ENCODE peak calls at places on chromosome 1, in five cellular contexts. X is heart right ventricle, J is H1, A is astrocyte, Z is AG10803. D is an unnamed sample.

GRCh38 chr1:186753241-186753640 is 73.0 kb upstream of the PTGS2 start:
- DNase-seq in X (no peak), Z (no peak), J (no peak), A (no peak), D (no peak)

GRCh38 chr1:203692565-203693470 is 66.2 kb downstream of the ATP2B4 start:
- DNase-seq in Z (peak), X (peak), J (no peak), A (peak), D (peak)

GRCh38 chr1:194647118-194647517 is 1460.7 kb upstream of the B3GALT2 start:
- DNase-seq in Z (no peak), A (no peak), J (no peak), X (no peak), D (no peak)

GRCh38 chr1:232628335-232629214 is 1.4 kb downstream of the SIPA1L2 start:
- DNase-seq in Z (peak), J (no peak), A (peak), X (no peak), D (peak)

GRCh38 chr1:208520700-208521099 is 276.5 kb upstream of the PLXNA2 start:
- DNase-seq in Z (peak), J (no peak), X (no peak), A (no peak), D (no peak)

GRCh38 chr1:219460561-219461511 is 152.1 kb downstream of the ZC3H11B start:
- DNase-seq in A (peak), J (no peak), X (no peak), Z (peak), D (no peak)

GRCh38 chr1:8015036-8015808 is 10.9 kb downstream of the ERRFI1 start:
- DNase-seq in X (peak), J (no peak), A (peak), Z (peak), D (peak)

GRCh38 chr1:6502000-6502891 is 10.8 kb upstream of the PLEKHG5 start:
- DNase-seq in X (peak), A (no peak), Z (no peak), J (no peak), D (peak)

GRCh38 chr1:119141020-119141424 is 569 bp upstream of the WARS2 start:
- DNase-seq in Z (peak), A (no peak), X (peak), J (no peak), D (peak)

GRCh38 chr1:186060226-186060625 is 314.8 kb downstream of the TPR start:
- DNase-seq in X (no peak), Z (no peak), A (no peak), J (no peak), D (no peak)

GRCh38 chr1:178238722-178239510 is 145.0 kb downstream of the RASAL2 start:
- DNase-seq in J (no peak), X (no peak), Z (peak), A (peak), D (peak)

GRCh38 chr1:224114787-224115175 is 870 bp downstream of the FBXO28 start:
- DNase-seq in J (no peak), A (no peak), Z (peak), X (no peak), D (peak)

GRCh38 chr1:246517391-246517790 is 10.3 kb upstream of the SMYD3 start:
- DNase-seq in X (no peak), A (no peak), Z (no peak), J (no peak), D (no peak)

GRCh38 chr1:33094971-33095604 is 14.1 kb downstream of the AZIN2 start:
- DNase-seq in J (peak), X (peak), A (peak), Z (peak), D (peak)

GRCh38 chr1:33086384-33086850 is 5.5 kb downstream of the AZIN2 start:
- DNase-seq in X (peak), A (peak), Z (peak), J (peak), D (peak)

GRCh38 chr1:18408656-18409370 is 71.9 kb upstream of the KLHDC7A start:
- DNase-seq in A (no peak), Z (no peak), J (no peak), X (no peak), D (no peak)

GRCh38 chr1:41935226-41935625 is 16.5 kb upstream of the HIVEP3 start:
- DNase-seq in Z (peak), J (no peak), A (peak), X (no peak), D (peak)

GRCh38 chr1:3076388-3076740 is 7.4 kb downstream of the PRDM16 start:
- DNase-seq in A (no peak), J (no peak), Z (no peak), X (no peak), D (no peak)

GRCh38 chr1:6743189-6744101 is 41.8 kb upstream of the CAMTA1 start:
- DNase-seq in X (peak), A (peak), Z (peak), J (no peak), D (peak)

GRCh38 chr1:155083865-155084721 is 5.5 kb downstream of the EFNA3 start:
- DNase-seq in Z (peak), X (peak), J (no peak), A (no peak), D (peak)

GRCh38 chr1:52558941-52559340 is 6.0 kb upstream of the TUT4 start:
- DNase-seq in A (no peak), X (no peak), Z (no peak), J (no peak), D (no peak)

GRCh38 chr1:109819365-109819764 is 55.6 kb upstream of the EPS8L3 start:
- DNase-seq in J (no peak), Z (no peak), A (no peak), X (no peak), D (no peak)

GRCh38 chr1:217136895-217137205 is 413.6 kb upstream of the ESRRG start:
- DNase-seq in Z (no peak), J (no peak), X (no peak), A (no peak), D (no peak)

GRCh38 chr1:36517415-36517814 is 34.7 kb upstream of the CSF3R start:
- DNase-seq in J (no peak), X (no peak), A (no peak), Z (no peak), D (no peak)

GRCh38 chr1:244237445-244237844 is 186.4 kb downstream of the ZBTB18 start:
- DNase-seq in X (no peak), A (peak), J (no peak), Z (no peak), D (peak)

GRCh38 chr1:86705633-86705985 is 1.2 kb downstream of the SH3GLB1 start:
- DNase-seq in X (no peak), J (no peak), A (no peak), Z (peak), D (peak)

GRCh38 chr1:2229032-2229920 is 1.2 kb downstream of the SKI start:
- DNase-seq in Z (peak), J (no peak), A (peak), X (no peak), D (peak)

GRCh38 chr1:221884821-221885220 is 142.9 kb upstream of the DUSP10 start:
- DNase-seq in X (no peak), J (no peak), Z (peak), A (no peak), D (no peak)

GRCh38 chr1:119680723-119681122 is 31.0 kb upstream of the PHGDH start:
- DNase-seq in Z (no peak), J (no peak), A (no peak), X (no peak), D (no peak)

GRCh38 chr1:204997616-204998015 is 45.4 kb upstream of the CNTN2 start:
- DNase-seq in Z (peak), A (no peak), J (no peak), X (no peak), D (peak)

GRCh38 chr1:226181996-226182714 is 4.4 kb downstream of the ACBD3 start:
- DNase-seq in A (peak), J (no peak), X (peak), Z (peak), D (peak)
- TF ChIP-seq CTCF in A (peak), J (peak), X (peak), Z (peak), D (peak)

DNA sequence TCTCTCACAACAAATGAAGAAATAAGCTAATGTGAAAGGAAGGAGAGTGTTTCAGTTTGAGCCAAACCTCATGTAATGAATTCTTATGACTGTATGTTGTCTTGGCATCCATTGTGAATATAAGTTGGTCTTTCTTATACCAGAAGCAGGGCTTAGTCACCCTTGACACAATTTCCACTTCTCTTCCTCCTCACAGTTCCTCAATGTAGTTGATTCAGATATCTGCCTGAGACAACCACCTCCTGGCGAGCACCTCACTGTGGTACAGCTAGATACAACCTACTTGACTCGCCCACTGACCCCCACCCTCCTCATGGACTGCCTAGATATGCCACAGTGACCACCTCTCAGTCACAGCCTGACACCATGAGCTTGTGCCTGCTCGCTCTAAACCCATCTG is 45.6 kb downstream of the KYAT3 start:
- DNase-seq in X (no peak), A (peak), Z (no peak), J (no peak), D (peak)
- H3K4me3 ChIP-seq in X (no peak), A (no peak), Z (no peak), J (no peak), D (no peak)

GRCh38 chr1:16621300-16621658 is 7.9 kb upstream of the NBPF1 start:
- DNase-seq in X (no peak), J (no peak), Z (no peak), A (no peak), D (no peak)

GRCh38 chr1:16617778-16618580 is 4.6 kb upstream of the NBPF1 start:
- DNase-seq in X (peak), J (no peak), A (no peak), Z (no peak), D (no peak)

GRCh38 chr1:16615253-16616252 is 2.2 kb upstream of the NBPF1 start:
- DNase-seq in Z (no peak), A (no peak), J (no peak), X (peak), D (no peak)

GRCh38 chr1:16617101-16617727 is 3.9 kb upstream of the NBPF1 start:
- DNase-seq in X (peak), J (no peak), A (no peak), Z (no peak), D (no peak)

GRCh38 chr1:16618719-16619118 is 5.4 kb upstream of the NBPF1 start:
- DNase-seq in Z (no peak), X (peak), A (no peak), J (peak), D (no peak)
- TF ChIP-seq CTCF in Z (no peak), X (no peak), A (no peak), J (peak), D (no peak)

GRCh38 chr1:10046356-10047085 is 13.8 kb downstream of the UBE4B start:
- DNase-seq in A (peak), J (no peak), Z (no peak), X (no peak), D (no peak)

GRCh38 chr1:10048601-10049000 is 15.8 kb downstream of the UBE4B start:
- DNase-seq in A (no peak), Z (no peak), J (no peak), X (no peak), D (no peak)

GRCh38 chr1:10042746-10043145 is 10.0 kb downstream of the UBE4B start:
- DNase-seq in X (no peak), Z (no peak), A (no peak), J (no peak), D (no peak)

GRCh38 chr1:10050611-10051010 is 17.9 kb downstream of the UBE4B start:
- DNase-seq in J (no peak), X (no peak), Z (no peak), A (no peak), D (no peak)

GRCh38 chr1:10045480-10046355 is 13.0 kb downstream of the UBE4B start:
- DNase-seq in J (no peak), Z (no peak), A (no peak), X (no peak), D (peak)
- H3K4me3 ChIP-seq in J (no peak), Z (no peak), A (no peak), X (no peak), D (no peak)

GRCh38 chr1:116724765-116725375 is 29.4 kb upstream of the CD2 start:
- DNase-seq in Z (peak), J (no peak), A (peak), X (peak), D (peak)
- TF ChIP-seq CTCF in Z (peak), J (peak), A (peak), X (peak), D (peak)

DNA sequence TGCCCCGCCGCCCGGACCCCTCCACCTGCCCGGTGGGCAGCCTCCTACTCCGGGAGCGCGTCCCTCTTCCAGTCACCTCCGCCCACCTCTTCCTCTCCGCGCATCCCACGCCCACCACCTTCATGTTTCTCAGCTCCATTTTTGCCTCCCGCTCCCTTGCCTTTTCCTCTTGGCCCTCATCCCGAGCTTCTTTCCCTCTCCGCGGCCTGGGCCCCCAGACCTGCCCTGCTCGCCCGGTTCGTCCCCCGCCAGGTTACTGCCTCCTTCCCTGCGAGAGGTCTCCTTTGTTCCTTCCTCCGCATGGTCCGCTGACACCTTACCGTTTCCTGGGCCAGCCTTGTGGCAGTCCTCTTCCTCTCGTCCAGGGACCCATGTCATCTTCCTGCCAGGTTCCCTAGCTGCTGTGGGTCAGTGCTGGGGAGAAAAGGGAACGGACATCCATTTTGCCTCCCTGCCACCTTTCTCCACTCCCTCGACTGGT is 573 bp downstream of the QSOX1 start:
- DNase-seq in A (no peak), Z (no peak), X (no peak), J (no peak), D (peak)
- H3K4me3 ChIP-seq in A (peak), Z (peak), X (peak), J (peak), D (peak)

GRCh38 chr1:20702416-20702815 is 15.4 kb downstream of the KIF17 start:
- DNase-seq in X (no peak), J (no peak), A (no peak), Z (peak), D (peak)
- TF ChIP-seq CTCF in X (no peak), J (no peak), A (peak), Z (peak), D (peak)

GRCh38 chr1:156422602-156423091 is 53.6 kb downstream of the RHBG start:
- DNase-seq in X (no peak), J (no peak), Z (no peak), A (no peak), D (no peak)
- H3K4me3 ChIP-seq in X (no peak), J (peak), Z (no peak), A (no peak), D (no peak)

GRCh38 chr1:192808588-192809285 is at the start of gene RGS2:
- DNase-seq in Z (peak), X (peak), J (peak), A (peak), D (peak)
- TF ChIP-seq CTCF in Z (no peak), X (peak), J (peak), A (no peak), D (no peak)

D was measured in cardiac fibroblast.